ENCODE peak calls at places on chromosomes 12 and 14, in eight cellular contexts. B, S, J, F, D, E, T and U are unnamed samples.

GRCh38 chr12:114916124-114916523 is 232.1 kb upstream of the TBX3 start:
- DNase-seq in J (peak), F (peak), S (no peak), T (peak), D (no peak), E (peak), B (no peak), U (peak)

GRCh38 chr12:116504438-116504837 is 54.7 kb upstream of the MAP1LC3B2 start:
- DNase-seq in B (no peak), D (no peak), J (no peak), E (no peak), F (no peak), S (no peak), T (no peak), U (no peak)

GRCh38 chr14:56244138-56244789 is 126.1 kb downstream of the PELI2 start:
- DNase-seq in T (peak), B (no peak), J (peak), E (peak), S (no peak), D (peak), F (peak), U (peak)

GRCh38 chr12:66674495-66675122 is 4.3 kb downstream of the GRIP1 start:
- DNase-seq in F (no peak), B (no peak), S (no peak), D (no peak), T (no peak), J (no peak), E (no peak), U (no peak)

GRCh38 chr14:31395572-31396205 is 24.7 kb downstream of the HEATR5A start:
- DNase-seq in J (no peak), E (peak), B (no peak), D (no peak), F (no peak), T (no peak), S (no peak), U (no peak)

GRCh38 chr14:74963178-74963704 is 7.8 kb upstream of the PGF start:
- DNase-seq in J (no peak), E (no peak), B (no peak), S (no peak), F (no peak), T (no peak), D (no peak), U (no peak)

GRCh38 chr12:101001669-101002068 is 207.1 kb downstream of the ANO4 start:
- DNase-seq in E (no peak), J (no peak), F (peak), T (no peak), D (no peak), S (no peak), B (no peak), U (no peak)

GRCh38 chr14:103033744-103034143 is 23.6 kb downstream of the CDC42BPB start:
- DNase-seq in D (no peak), E (no peak), S (no peak), T (peak), J (peak), F (no peak), B (no peak), U (no peak)

GRCh38 chr14:77906446-77906845 is 106.5 kb downstream of the ADCK1 start:
- DNase-seq in D (no peak), F (no peak), T (no peak), S (no peak), E (no peak), J (no peak), B (no peak), U (no peak)

GRCh38 chr14:23567186-23568020 is at the start of gene AP1G2:
- DNase-seq in T (no peak), F (peak), J (peak), D (no peak), S (peak), E (peak), B (peak), U (no peak)

GRCh38 chr12:10068634-10069033 is 30.2 kb downstream of the CLEC1A start:
- DNase-seq in T (no peak), J (peak), F (no peak), D (no peak), E (peak), S (no peak), B (no peak), U (no peak)

GRCh38 chr12:120362516-120363273 is 6.3 kb downstream of the MSI1 start:
- DNase-seq in D (no peak), B (no peak), F (no peak), T (no peak), E (no peak), J (no peak), S (no peak), U (no peak)